ENCODE peak calls at places on chromosomes 3 and 15, in four cellular contexts. L is K562, U is HepG2, Y is HCT116. N is an unnamed sample.

GRCh38 chr3:133859381-133860245 is 36.1 kb downstream of the RAB6B start:
- DNase-seq in L (no peak), U (no peak), Y (no peak), N (no peak)

GRCh38 chr15:55703873-55704285 is 39.1 kb downstream of the PRTG start:
- DNase-seq in L (no peak), U (no peak), Y (no peak), N (no peak)

GRCh38 chr15:81531971-81532370 is 158.0 kb upstream of the TMC3 start:
- DNase-seq in L (no peak), U (no peak), Y (no peak), N (no peak)

GRCh38 chr3:74353039-74353438 is 261.4 kb downstream of the CNTN3 start:
- DNase-seq in L (no peak), U (peak; percentile 1), Y (no peak), N (no peak)

GRCh38 chr3:36911990-36912804 is 32.7 kb downstream of the TRANK1 start:
- DNase-seq in L (no peak), U (peak; percentile 10), Y (no peak), N (no peak)

GRCh38 chr3:33246786-33247185 is 28.2 kb upstream of the SUSD5 start:
- DNase-seq in L (no peak), U (no peak), Y (no peak), N (no peak)

GRCh38 chr15:90106522-90107117 is 4.4 kb upstream of the IDH2 start:
- DNase-seq in L (no peak), U (no peak), Y (no peak), N (no peak)

GRCh38 chr3:46423588-46423987 is 16.5 kb downstream of the CCRL2 start:
- DNase-seq in L (no peak), U (peak; percentile 3), Y (no peak), N (no peak)

GRCh38 chr3:139718415-139718814 is 40.6 kb upstream of the NMNAT3 start:
- DNase-seq in L (peak; percentile 11), U (peak; percentile 18), Y (peak; percentile 26), N (no peak)

GRCh38 chr15:95086543-95087252 is 855.3 kb downstream of the MCTP2 start:
- DNase-seq in L (no peak), U (no peak), Y (peak; percentile 8), N (no peak)

GRCh38 chr3:10173926-10174435 is 9.3 kb downstream of the IRAK2 start:
- DNase-seq in L (peak; percentile 52), U (peak; percentile 55), Y (no peak), N (no peak)

GRCh38 chr15:68055224-68055705 is 1.1 kb downstream of the PIAS1 start:
- DNase-seq in L (no peak), U (no peak), Y (no peak), N (no peak)

GRCh38 chr15:61746589-61746988 is 313.7 kb downstream of the VPS13C start:
- DNase-seq in L (no peak), U (no peak), Y (no peak), N (no peak)

GRCh38 chr15:66080791-66081475 is 172.6 kb downstream of the MEGF11 start:
- DNase-seq in L (peak; percentile 25), U (peak; percentile 72), Y (no peak), N (no peak)

GRCh38 chr3:52495777-52496602 is 852 bp downstream of the STAB1 start:
- DNase-seq in L (no peak), U (peak; percentile 30), Y (no peak), N (no peak)

GRCh38 chr3:126613481-126614187 is 41.3 kb downstream of the TXNRD3 start:
- DNase-seq in L (no peak), U (no peak), Y (no peak), N (no peak)

GRCh38 chr3:123075359-123075758 is 8.5 kb downstream of the PDIA5 start:
- DNase-seq in L (no peak), U (peak; percentile 5), Y (peak; percentile 68), N (no peak)

GRCh38 chr3:47370887-47371697 is 9.7 kb upstream of the PTPN23 start:
- DNase-seq in L (peak; percentile 84), U (no peak), Y (no peak), N (no peak)

GRCh38 chr15:99209326-99209725 is 40.1 kb downstream of the TTC23 start:
- DNase-seq in L (no peak), U (no peak), Y (no peak), N (no peak)

GRCh38 chr3:53171827-53172505 is 11.0 kb downstream of the PRKCD start:
- DNase-seq in L (peak; percentile 24), U (no peak), Y (no peak), N (no peak)

GRCh38 chr3:112390783-112391641 is 58.1 kb downstream of the CD200 start:
- DNase-seq in L (no peak), U (no peak), Y (no peak), N (no peak)

GRCh38 chr3:22269827-22270226 is 518.8 kb upstream of the ZNF385D start:
- DNase-seq in L (no peak), U (no peak), Y (no peak), N (no peak)

GRCh38 chr3:126543457-126544090 is 15.2 kb downstream of the C3orf22 start:
- DNase-seq in L (no peak), U (no peak), Y (no peak), N (no peak)

GRCh38 chr15:82805994-82806406 is at the start of gene FSD2:
- DNase-seq in L (no peak), U (no peak), Y (no peak), N (no peak)

GRCh38 chr3:9121366-9121765 is 128.1 kb downstream of the SRGAP3 start:
- DNase-seq in L (no peak), U (no peak), Y (no peak), N (no peak)

GRCh38 chr15:38041576-38041975 is 107.1 kb downstream of the TMCO5A start:
- DNase-seq in L (no peak), U (no peak), Y (no peak), N (no peak)

GRCh38 chr15:67833504-67834248 is 6.2 kb downstream of the RNU6-1 start:
- DNase-seq in L (peak; percentile 76), U (peak; percentile 34), Y (no peak), N (no peak)

GRCh38 chr3:39812537-39812936 is 3.1 kb downstream of the MYRIP start:
- DNase-seq in L (no peak), U (peak; percentile 6), Y (no peak), N (no peak)

GRCh38 chr3:63921741-63922482 is 9.7 kb upstream of the SCAANT1 start:
- DNase-seq in L (no peak), U (no peak), Y (no peak), N (no peak)

GRCh38 chr3:76886761-76887500 is 153.0 kb upstream of the ROBO2 start:
- DNase-seq in L (no peak), U (no peak), Y (no peak), N (no peak)

GRCh38 chr15:81001180-81002003 is 669 bp downstream of the TLNRD1 start:
- DNase-seq in L (peak; percentile 73), U (no peak), Y (no peak), N (no peak)

GRCh38 chr15:89381330-89381729 is 46.7 kb upstream of the POLG start:
- DNase-seq in L (no peak), U (no peak), Y (no peak), N (no peak)

DNA sequence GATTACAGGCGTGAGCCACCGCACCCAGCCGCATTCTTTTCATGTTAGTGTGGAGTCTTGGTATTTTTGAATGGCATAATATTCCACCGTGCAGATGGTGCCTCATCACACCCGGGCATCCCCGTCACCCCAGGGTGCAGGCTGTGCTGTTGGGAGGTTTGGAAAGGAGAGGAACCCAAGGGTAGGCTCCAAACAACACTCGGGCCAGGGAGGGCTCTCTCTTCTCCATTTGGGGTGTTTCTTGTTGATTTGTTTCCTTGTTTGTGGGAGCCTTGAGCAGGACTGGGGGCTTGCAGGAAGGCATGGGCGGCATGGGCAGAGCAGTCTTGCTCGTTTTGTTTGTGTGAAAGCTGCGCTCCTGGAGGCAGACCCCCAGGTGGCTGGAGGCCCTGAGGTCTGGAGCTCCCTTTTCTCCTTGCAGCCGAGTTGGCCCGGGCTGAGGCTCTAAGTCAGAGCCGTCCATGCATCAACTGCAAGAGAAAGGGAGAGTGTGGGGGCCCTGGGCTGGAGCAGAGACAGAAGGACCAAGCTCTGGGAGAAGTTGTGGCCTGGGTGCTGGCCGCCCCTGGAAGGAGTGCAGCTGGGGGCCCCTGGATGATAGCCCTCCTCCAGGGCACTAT is 26.9 kb upstream of the KLF13 start:
- DNase-seq in L (no peak), U (no peak), Y (no peak), N (no peak)
- TF ChIP-seq SIN3A in L (no peak), U (no peak), Y (no peak), N (no peak)

GRCh38 chr15:22869856-22870255 is 31.4 kb downstream of the NIPA2 start:
- DNase-seq in L (no peak), U (no peak), Y (no peak), N (no peak)

GRCh38 chr15:22870865-22871264 is 32.4 kb downstream of the NIPA2 start:
- DNase-seq in L (no peak), U (no peak), Y (no peak), N (no peak)

GRCh38 chr15:22873204-22873701 is 34.8 kb downstream of the NIPA2 start:
- DNase-seq in L (no peak), U (no peak), Y (no peak), N (no peak)

GRCh38 chr15:22873841-22874240 is 35.4 kb downstream of the NIPA2 start:
- DNase-seq in L (no peak), U (no peak), Y (no peak), N (no peak)

DNA sequence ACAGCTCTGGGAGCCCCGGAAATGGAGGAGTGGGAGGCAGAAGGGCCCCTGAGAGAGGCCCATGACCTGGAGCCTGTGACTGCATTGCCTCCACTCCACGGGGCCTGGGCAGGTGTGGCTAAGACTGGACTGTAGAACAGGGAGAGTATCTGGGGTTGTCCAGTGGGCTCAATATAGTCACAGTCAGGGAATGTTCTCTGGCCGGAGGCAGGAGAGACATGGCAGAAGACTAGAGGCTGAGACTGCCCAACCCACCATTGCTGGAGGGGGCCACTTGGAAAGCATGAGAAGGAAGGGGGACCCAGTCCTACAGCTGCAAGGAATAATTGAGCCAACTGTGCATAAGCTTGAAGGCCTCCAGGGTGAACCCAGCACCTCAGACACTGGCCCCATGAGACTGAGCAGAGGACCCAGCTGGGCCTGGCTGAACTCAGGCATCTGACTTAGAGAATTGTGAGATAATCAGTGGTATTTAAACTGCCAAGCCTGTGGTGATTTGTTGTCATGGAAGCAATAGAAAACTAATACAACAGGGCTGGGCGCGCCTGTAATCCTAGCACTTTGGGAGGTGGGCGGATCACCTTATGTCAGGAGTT is 33.1 kb downstream of the NIPA2 start:
- DNase-seq in L (no peak), U (no peak), Y (no peak), N (no peak)
- TF ChIP-seq TCF7L2 in L (no peak), U (no peak), Y (no peak), N (no peak)

GRCh38 chr3:184230603-184231528 is 1.5 kb downstream of the VWA5B2 start:
- DNase-seq in L (no peak), U (no peak), Y (no peak), N (no peak)
- TF ChIP-seq SIN3A in L (no peak), U (no peak), Y (no peak), N (no peak)

GRCh38 chr3:177594096-177594495 is 396.8 kb upstream of the TBL1XR1 start:
- DNase-seq in L (no peak), U (no peak), Y (no peak), N (no peak)

GRCh38 chr3:177590826-177591225 is 393.5 kb upstream of the TBL1XR1 start:
- DNase-seq in L (no peak), U (no peak), Y (no peak), N (no peak)

GRCh38 chr3:177589041-177589650 is 391.9 kb upstream of the TBL1XR1 start:
- DNase-seq in L (no peak), U (no peak), Y (no peak), N (no peak)

GRCh38 chr3:177591371-177591770 is 394.1 kb upstream of the TBL1XR1 start:
- DNase-seq in L (no peak), U (no peak), Y (no peak), N (no peak)

GRCh38 chr3:177589921-177590336 is 392.6 kb upstream of the TBL1XR1 start:
- DNase-seq in L (no peak), U (peak; percentile 65), Y (peak; percentile 71), N (peak; percentile 18)
- TF ChIP-seq TCF7L2 in L (no peak), U (no peak), Y (no peak), N (no peak)

GRCh38 chr15:43376017-43376705 is 5.3 kb downstream of the TUBGCP4 start:
- DNase-seq in L (peak; percentile 40), U (peak; percentile 45), Y (peak; percentile 27), N (no peak)
- TF ChIP-seq SIN3A in L (no peak), U (no peak), Y (no peak), N (no peak)

N was measured in Panc1.